ENCODE peak calls at places on chromosomes 16 and 17, in five cellular contexts. I is fibroblast of the aortic adventitia, B is WTC11, J is colonic mucosa, N is AG10803. P is an unnamed sample.

GRCh38 chr16:66991545-66992077 is 3.2 kb downstream of the CES4A start:
- DNase-seq in J (no peak), N (no peak), B (no peak), I (no peak), P (no peak)

GRCh38 chr17:69240201-69240600 is 11.6 kb upstream of the ABCA10 start:
- DNase-seq in B (no peak), N (no peak), J (no peak), I (no peak), P (no peak)

GRCh38 chr17:38750044-38750311 is 1.8 kb upstream of the PCGF2 start:
- DNase-seq in J (no peak), I (no peak), B (no peak), N (no peak), P (no peak)

GRCh38 chr17:57672971-57673370 is 72.1 kb downstream of the CCDC182 start:
- DNase-seq in J (peak), I (no peak), N (no peak), B (no peak), P (peak)

GRCh38 chr16:1042776-1043349 is 29.7 kb upstream of the SSTR5 start:
- DNase-seq in I (no peak), B (no peak), J (no peak), N (no peak), P (no peak)

GRCh38 chr17:44758414-44759095 is at the start of gene ADAM11:
- DNase-seq in B (no peak), J (no peak), N (no peak), I (no peak), P (no peak)

GRCh38 chr17:35879748-35880654 is at the start of gene CCL5:
- DNase-seq in J (no peak), N (no peak), B (no peak), I (no peak), P (no peak)

GRCh38 chr16:84360170-84360569 is 8.2 kb upstream of the ATP2C2 start:
- DNase-seq in N (no peak), J (no peak), B (no peak), I (no peak), P (no peak)

GRCh38 chr16:71201054-71201453 is 29.5 kb downstream of the HYDIN start:
- DNase-seq in I (no peak), B (no peak), J (no peak), N (no peak), P (no peak)

GRCh38 chr17:71959129-71959528 is 161.7 kb upstream of the SOX9 start:
- DNase-seq in N (peak), B (no peak), J (no peak), I (peak), P (no peak)

GRCh38 chr17:4453821-4454591 is 20.3 kb downstream of the SPNS3 start:
- DNase-seq in B (no peak), N (no peak), J (peak), I (no peak), P (no peak)

GRCh38 chr17:5508855-5509254 is 22.5 kb downstream of the MIS12 start:
- DNase-seq in J (no peak), N (peak), B (peak), I (peak), P (no peak)

GRCh38 chr17:75489511-75489955 is 25.8 kb downstream of the CASKIN2 start:
- DNase-seq in J (no peak), I (no peak), N (no peak), B (no peak), P (no peak)

GRCh38 chr17:39152134-39152884 is 872 bp upstream of the PLXDC1 start:
- DNase-seq in N (no peak), B (peak), I (no peak), J (peak), P (no peak)

GRCh38 chr17:78133179-78133951 is 2.8 kb downstream of the TMC8 start:
- DNase-seq in J (no peak), N (no peak), I (no peak), B (no peak), P (peak)

GRCh38 chr16:85104821-85105391 is 7.4 kb downstream of the CIBAR2 start:
- DNase-seq in I (no peak), N (no peak), B (no peak), J (no peak), P (no peak)

GRCh38 chr16:85912271-85912974 is 13.5 kb downstream of the IRF8 start:
- DNase-seq in B (no peak), I (peak), N (peak), J (no peak), P (no peak)

GRCh38 chr17:28912281-28912937 is 9.5 kb upstream of the DHRS13 start:
- DNase-seq in J (peak), B (peak), N (no peak), I (no peak), P (no peak)

GRCh38 chr16:71540-72341 is 690 bp downstream of the RHBDF1 start:
- DNase-seq in B (peak), I (peak), J (peak), N (peak), P (no peak)

GRCh38 chr17:4928881-4929280 is 3.2 kb upstream of the GP1BA start:
- DNase-seq in B (no peak), N (no peak), I (no peak), J (no peak), P (no peak)

GRCh38 chr16:64841482-64841881 is 280.4 kb downstream of the CDH11 start:
- DNase-seq in B (no peak), J (no peak), I (no peak), N (no peak), P (no peak)

GRCh38 chr17:41957058-41957868 is 9.3 kb upstream of the CNP start:
- DNase-seq in J (no peak), N (peak), I (no peak), B (peak), P (no peak)

GRCh38 chr17:9658593-9659211 is 13.4 kb downstream of the USP43 start:
- DNase-seq in B (no peak), I (no peak), J (peak), N (peak), P (no peak)

GRCh38 chr16:14531101-14531500 is 99.0 kb downstream of the PARN start:
- DNase-seq in I (no peak), B (no peak), N (no peak), J (no peak), P (no peak)

GRCh38 chr16:10088380-10088793 is 93.8 kb downstream of the GRIN2A start:
- DNase-seq in B (no peak), N (peak), J (no peak), I (peak), P (no peak)

GRCh38 chr16:19888834-19889233 is 4.2 kb upstream of the GPRC5B start:
- DNase-seq in J (no peak), I (no peak), N (no peak), B (no peak), P (no peak)

GRCh38 chr17:60535382-60536279 is 9.6 kb upstream of the APPBP2 start:
- DNase-seq in I (peak), B (no peak), N (peak), J (no peak), P (no peak)

GRCh38 chr17:69424287-69425041 is 10.0 kb downstream of the MAP2K6 start:
- DNase-seq in J (no peak), B (no peak), I (no peak), N (no peak), P (no peak)

GRCh38 chr17:2837147-2837561 is 40.9 kb downstream of the RAP1GAP2 start:
- DNase-seq in J (no peak), N (no peak), B (no peak), I (no peak), P (no peak)
- TF ChIP-seq CTCF in J (no peak), N (no peak), B (no peak), I (no peak), P (no peak)

DNA sequence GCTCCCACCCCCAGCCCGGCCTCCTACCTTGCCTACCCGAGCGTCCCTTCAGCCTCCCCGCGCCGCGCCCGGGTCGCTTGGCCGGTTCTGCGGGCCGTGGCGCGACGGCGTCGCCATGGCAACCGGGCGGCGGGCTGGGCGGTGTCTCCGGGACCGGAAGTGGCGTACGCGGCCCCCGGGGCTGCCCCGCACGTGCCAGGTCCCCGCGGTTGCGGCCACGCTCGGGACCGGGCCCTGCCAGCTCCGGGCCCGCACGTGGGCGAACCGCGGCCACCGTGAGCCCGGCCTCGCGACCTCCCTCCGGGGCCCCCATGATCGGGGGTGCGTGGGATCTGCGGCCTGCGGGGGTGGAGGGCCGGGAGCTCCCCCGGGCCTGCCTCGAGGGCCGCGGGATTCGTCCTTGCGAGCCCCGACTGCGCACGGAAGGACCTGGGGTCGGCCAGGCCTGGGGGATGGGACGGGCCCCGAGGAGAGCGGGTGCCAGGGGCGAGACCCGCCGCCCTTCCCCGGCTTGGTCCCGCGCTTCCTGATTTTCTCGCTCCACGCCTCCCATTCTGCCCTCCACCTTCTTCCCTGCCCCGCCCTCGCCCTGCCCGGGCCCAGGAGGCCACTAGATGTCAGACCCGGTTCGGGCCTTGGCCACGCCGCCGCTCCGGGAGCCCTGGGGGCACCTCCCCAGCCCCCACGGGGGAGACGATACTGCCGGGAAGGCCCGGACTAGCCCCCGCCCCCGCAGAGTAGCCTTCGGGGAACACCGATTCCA is at the start of gene CYB561:
- DNase-seq in N (peak), B (peak), I (peak), J (peak), P (peak)
- TF ChIP-seq CTCF in N (peak), B (no peak), I (peak), J (no peak), P (peak)

DNA sequence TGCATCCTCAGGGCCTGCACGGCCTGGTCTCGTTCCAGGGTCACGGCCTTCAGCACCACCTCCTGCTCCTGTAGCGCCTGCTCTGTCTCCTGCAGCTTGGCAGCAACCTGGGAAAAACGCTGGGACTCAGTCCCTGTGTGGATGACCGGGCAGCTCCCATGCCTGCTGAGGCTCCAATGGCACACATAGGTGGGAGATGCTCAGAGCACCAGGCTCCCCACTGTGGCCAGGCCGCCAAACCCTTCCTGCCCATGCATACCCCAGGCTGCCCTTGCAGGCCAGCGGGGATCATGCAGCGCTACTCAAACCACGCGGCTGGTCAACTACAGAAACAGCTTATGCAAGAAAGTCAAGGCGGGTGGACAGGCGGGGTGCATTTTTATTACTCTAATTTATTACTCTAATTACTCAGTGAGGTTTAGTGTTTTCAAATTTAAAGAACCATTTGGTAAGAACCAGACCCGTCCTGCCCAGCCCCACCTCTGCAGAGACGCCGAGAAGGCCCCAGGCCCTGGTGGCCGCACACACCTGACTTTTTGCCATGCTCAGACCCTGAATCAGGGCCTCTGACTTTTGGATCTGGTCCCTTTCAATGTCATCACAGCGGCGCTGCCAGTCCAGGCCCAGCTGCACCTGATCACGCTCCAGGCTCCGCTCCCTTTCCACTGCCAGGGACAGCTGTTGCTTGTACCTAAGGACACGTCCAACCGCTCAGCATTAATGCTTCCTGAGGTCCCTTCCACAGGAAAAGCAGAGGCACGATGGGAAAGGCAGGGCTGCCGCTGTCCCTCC is 33.9 kb downstream of the CCDC57 start:
- DNase-seq in B (no peak), J (no peak), I (no peak), N (no peak), P (no peak)
- TF ChIP-seq CTCF in B (no peak), J (no peak), I (no peak), N (no peak), P (no peak)

DNA sequence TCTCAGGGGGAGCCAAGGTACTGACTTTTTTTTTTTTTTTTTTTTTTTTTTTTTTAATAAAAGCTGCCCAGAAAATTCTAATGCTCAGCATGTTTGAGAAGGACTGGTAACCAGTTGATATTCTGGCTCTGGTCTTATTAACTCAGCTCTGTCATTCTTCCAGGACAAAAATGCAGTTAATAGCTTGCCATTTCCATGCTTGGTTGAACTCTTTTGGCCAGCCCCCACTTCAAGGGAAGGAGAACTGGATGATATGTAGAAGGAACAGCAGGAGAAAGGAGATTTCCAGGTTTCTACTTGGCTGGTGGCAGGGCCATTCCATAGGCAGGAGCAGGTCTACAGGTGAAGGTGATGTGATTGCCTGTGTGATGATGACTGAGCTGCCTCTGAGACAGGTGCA is 59.2 kb upstream of the TANC2 start:
- DNase-seq in N (no peak), I (no peak), J (no peak), B (no peak), P (peak)
- TF ChIP-seq CTCF in N (no peak), I (no peak), J (no peak), B (no peak), P (no peak)

DNA sequence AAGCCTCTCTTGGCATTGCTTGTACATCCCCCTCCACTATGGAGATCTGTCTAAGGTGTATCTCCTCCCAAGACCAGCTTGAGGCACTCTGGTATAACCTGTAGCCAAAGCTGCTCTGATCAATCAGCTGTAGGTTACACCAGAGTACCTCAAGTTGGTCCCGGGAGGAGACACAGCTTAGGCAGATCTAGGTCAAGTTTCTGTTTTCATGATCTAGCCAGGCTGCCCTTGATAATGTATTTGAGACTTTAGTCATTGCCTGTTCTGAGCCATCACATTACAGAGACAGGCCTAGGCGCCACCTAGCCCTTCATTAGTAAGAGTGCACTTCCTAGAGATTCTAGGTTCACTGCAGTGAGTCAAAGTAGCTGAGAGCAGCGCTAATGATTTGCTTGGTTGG is 31.4 kb downstream of the ASGR1 start:
- DNase-seq in I (no peak), N (no peak), J (no peak), B (no peak), P (no peak)
- TF ChIP-seq CTCF in I (no peak), N (no peak), J (no peak), B (no peak), P (no peak)

DNA sequence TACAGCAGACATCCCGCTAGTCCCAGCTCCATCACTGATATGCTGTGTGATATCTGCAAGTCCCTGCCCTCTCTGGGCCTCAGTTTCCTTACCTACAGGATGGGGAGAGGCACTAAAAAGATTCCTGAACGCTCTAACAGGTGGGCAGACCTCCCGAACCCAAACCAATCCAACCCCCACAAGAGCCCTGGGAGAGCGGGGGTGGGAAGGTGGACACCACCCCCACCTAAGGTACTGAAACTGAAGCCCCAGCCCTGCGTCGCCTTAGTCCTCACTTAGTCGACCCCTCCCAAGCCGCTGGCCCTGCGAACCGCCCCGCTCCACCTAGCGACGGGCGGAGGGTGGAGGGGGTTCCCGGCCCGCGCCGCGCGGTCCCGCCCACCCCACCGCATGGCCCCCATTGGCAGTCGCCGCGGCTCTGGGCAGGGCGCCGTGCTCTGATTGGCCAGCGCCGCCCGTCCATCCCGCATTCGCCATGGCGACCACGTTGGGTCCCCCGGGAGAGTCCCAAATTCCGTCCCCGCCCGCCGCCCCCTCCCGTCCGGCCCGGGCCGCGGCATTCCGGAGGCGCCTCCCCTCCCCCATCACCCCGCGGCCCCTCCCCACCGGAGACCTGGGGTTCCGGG is 578 bp downstream of the CCDC102A start:
- DNase-seq in I (peak), N (peak), B (peak), J (peak), P (peak)
- TF ChIP-seq CTCF in I (peak), N (peak), B (no peak), J (no peak), P (peak)

GRCh38 chr16:88805340-88805715 is 1.7 kb downstream of the CDT1 start:
- DNase-seq in I (no peak), B (no peak), J (no peak), N (no peak), P (no peak)
- TF ChIP-seq CTCF in I (no peak), B (no peak), J (no peak), N (no peak), P (no peak)

DNA sequence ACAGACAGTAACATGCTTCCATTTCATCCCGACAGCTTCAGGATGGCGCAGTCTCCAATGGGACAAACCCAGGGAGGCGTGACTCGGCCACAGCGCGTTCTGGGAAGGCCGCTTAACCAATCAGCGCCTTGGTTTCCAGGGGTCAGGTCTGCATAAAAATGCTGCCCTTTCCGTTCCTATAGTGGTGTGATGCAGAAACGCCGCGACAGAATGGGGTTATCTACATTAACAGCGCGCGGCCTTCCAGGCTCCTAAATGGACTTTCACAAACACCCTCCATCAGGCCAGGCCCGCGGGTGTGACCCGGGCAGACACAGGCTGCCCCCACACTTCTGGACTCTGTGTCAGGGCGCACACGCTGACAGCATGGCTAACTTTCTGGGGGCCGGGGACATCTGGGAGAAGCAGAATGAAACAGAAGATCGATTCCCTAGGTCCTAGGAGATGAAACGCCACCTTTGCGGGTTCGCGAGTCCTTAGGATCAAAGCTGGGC is 792 bp downstream of the TMEM231 start:
- DNase-seq in J (peak), B (peak), I (peak), N (peak), P (peak)
- TF ChIP-seq CTCF in J (no peak), B (no peak), I (no peak), N (no peak), P (no peak)

GRCh38 chr16:20942271-20942670 is 41.7 kb downstream of the LYRM1 start:
- DNase-seq in B (no peak), N (no peak), J (no peak), I (no peak), P (no peak)

GRCh38 chr16:20941635-20941926 is 41.0 kb downstream of the LYRM1 start:
- DNase-seq in B (no peak), N (no peak), I (no peak), J (no peak), P (no peak)

GRCh38 chr16:20946015-20946629 is 45.6 kb downstream of the LYRM1 start:
- DNase-seq in I (no peak), J (no peak), N (no peak), B (no peak), P (no peak)

GRCh38 chr16:20940864-20941634 is 40.5 kb downstream of the LYRM1 start:
- DNase-seq in B (no peak), J (no peak), I (no peak), N (no peak), P (no peak)

GRCh38 chr16:20944861-20945390 is 44.4 kb downstream of the LYRM1 start:
- DNase-seq in J (no peak), B (no peak), I (peak), N (no peak), P (no peak)
- TF ChIP-seq CTCF in J (no peak), B (no peak), I (no peak), N (no peak), P (peak)